ENCODE peak calls at places on chromosomes 2 and 18, in four cellular contexts. X is K562, M is IMR-90, I is endothelial cell of umbilical vein. Z is an unnamed sample.

GRCh38 chr18:55637204-55637603 is 49.2 kb upstream of the TCF4 start:
- DNase-seq in M (no peak), X (no peak), I (no peak), Z (no peak)

GRCh38 chr2:231709636-231709980 is 1.3 kb downstream of the PTMA start:
- DNase-seq in M (no peak), I (peak; percentile 27), X (no peak), Z (no peak)

GRCh38 chr2:152738438-152738837 is 20.0 kb downstream of the ARL6IP6 start:
- DNase-seq in X (no peak), I (no peak), M (no peak), Z (no peak)

GRCh38 chr2:238143239-238143951 is 4.9 kb downstream of the KLHL30 start:
- DNase-seq in M (peak; percentile 47), I (no peak), X (no peak), Z (peak; percentile 26)

GRCh38 chr2:210586381-210586780 is 30.0 kb downstream of the CPS1 start:
- DNase-seq in X (no peak), M (peak; percentile 24), I (no peak), Z (no peak)

GRCh38 chr2:165587335-165587938 is 117.9 kb downstream of the CSRNP3 start:
- DNase-seq in X (no peak), I (no peak), M (no peak), Z (no peak)

GRCh38 chr2:30683240-30683956 is 123.8 kb downstream of the CAPN13 start:
- DNase-seq in X (no peak), M (no peak), I (no peak), Z (no peak)

GRCh38 chr2:220077488-220077887 is 450.1 kb downstream of the SLC4A3 start:
- DNase-seq in X (no peak), M (peak; percentile 54), I (no peak), Z (no peak)

GRCh38 chr2:218028562-218029348 is 26.0 kb upstream of the TNS1 start:
- DNase-seq in X (no peak), M (no peak), I (no peak), Z (no peak)

GRCh38 chr2:221203846-221204245 is 368.3 kb downstream of the EPHA4 start:
- DNase-seq in I (no peak), X (no peak), M (no peak), Z (no peak)

GRCh38 chr2:114213808-114214207 is 228.6 kb upstream of the DPP10 start:
- DNase-seq in X (no peak), I (no peak), M (no peak), Z (no peak)

GRCh38 chr2:9004338-9005204 is 1.1 kb upstream of the MBOAT2 start:
- DNase-seq in I (peak; percentile 12), X (peak; percentile 39), M (peak; percentile 36), Z (peak; percentile 88)

GRCh38 chr18:28960146-28960545 is 783.2 kb upstream of the CDH2 start:
- DNase-seq in X (no peak), M (peak; percentile 60), I (peak; percentile 71), Z (no peak)

GRCh38 chr2:17373736-17374135 is 144.5 kb downstream of the RAD51AP2 start:
- DNase-seq in I (no peak), M (peak; percentile 49), X (no peak), Z (no peak)

GRCh38 chr2:107553534-107553933 is 273.2 kb upstream of the RGPD4 start:
- DNase-seq in I (no peak), X (no peak), M (no peak), Z (no peak)

GRCh38 chr18:37362158-37362890 is 203.3 kb downstream of the CELF4 start:
- DNase-seq in M (no peak), X (no peak), I (no peak), Z (no peak)

GRCh38 chr18:69636529-69637301 is 236.0 kb downstream of the DOK6 start:
- DNase-seq in M (no peak), X (no peak), I (peak; percentile 2), Z (no peak)

GRCh38 chr2:126586321-126586720 is 69.6 kb upstream of the GYPC start:
- DNase-seq in M (no peak), I (no peak), X (no peak), Z (no peak)

GRCh38 chr2:38619458-38620164 is 16.9 kb upstream of the HNRNPLL start:
- DNase-seq in I (peak; percentile 12), M (peak; percentile 67), X (no peak), Z (no peak)

GRCh38 chr2:134927195-134927594 is 8.6 kb downstream of the CCNT2 start:
- DNase-seq in X (no peak), I (no peak), M (peak; percentile 69), Z (peak; percentile 25)

GRCh38 chr18:25456284-25456683 is 104.3 kb upstream of the ZNF521 start:
- DNase-seq in X (no peak), M (no peak), I (peak; percentile 28), Z (no peak)

GRCh38 chr2:150144546-150145305 is 342.7 kb downstream of the RND3 start:
- DNase-seq in M (peak; percentile 76), X (no peak), I (no peak), Z (no peak)

GRCh38 chr2:65383571-65384488 is 48.6 kb downstream of the SPRED2 start:
- DNase-seq in I (peak; percentile 71), X (peak; percentile 56), M (peak; percentile 56), Z (no peak)
- H3K4me3 ChIP-seq in I (no peak overlapping the region), X (no peak overlapping the region), M (no peak overlapping the region), Z (peak overlapping the region; percentile 62)

GRCh38 chr2:141699573-141699972 is 431.2 kb downstream of the LRP1B start:
- DNase-seq in I (no peak), M (no peak), X (no peak), Z (no peak)
- H3K9me1 ChIP-seq in I (no peaks in the 10 kb centered on the region), M (no peaks in the 10 kb centered on the region), X (no peaks in the 10 kb centered on the region), Z (no peaks in the 10 kb centered on the region)

GRCh38 chr18:77068890-77069312 is 63.7 kb downstream of the MBP start:
- DNase-seq in X (no peak), I (no peak), M (peak; percentile 28), Z (no peak)
- TF ChIP-seq CTCF in X (no peak), I (no peak), M (no peak), Z (no peak)

DNA sequence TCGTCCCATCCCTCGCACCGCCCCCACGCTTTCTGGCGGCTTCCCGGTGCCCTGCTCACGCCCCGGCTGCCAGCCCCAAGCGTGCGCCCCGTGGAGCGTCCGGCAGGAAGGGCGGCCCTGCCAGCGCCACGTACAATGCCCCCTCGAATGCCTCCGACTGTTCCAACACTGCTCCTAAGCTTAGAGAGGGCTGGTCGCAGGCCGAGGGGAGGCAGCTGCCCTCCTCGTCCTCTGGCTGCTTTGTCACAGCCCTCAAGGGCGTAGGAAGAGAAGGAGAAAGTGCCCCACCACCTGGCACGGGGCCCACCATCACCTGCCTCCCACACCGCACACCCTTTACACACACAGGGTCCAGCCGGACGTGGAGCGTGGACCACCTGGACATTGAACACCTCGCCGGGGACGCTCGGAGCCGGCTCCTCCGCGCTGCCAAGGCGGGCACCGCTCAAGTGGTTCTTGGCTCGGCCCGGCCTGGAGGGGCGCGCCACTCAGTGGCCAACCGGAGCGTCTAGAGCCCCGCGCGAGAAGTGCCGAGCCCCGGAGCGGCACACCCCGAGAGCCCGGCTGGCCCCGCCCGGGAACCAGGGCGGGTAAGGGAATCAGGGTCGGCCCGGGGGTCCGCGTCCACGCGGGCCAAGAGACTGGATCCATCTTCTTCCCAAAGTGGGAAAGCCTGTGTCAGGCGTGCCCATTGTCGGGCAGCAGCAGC is 830 bp downstream of the DNER start:
- DNase-seq in X (no peak), I (no peak), M (no peak), Z (no peak)
- H3K4me3 ChIP-seq in X (no peak overlapping the region), I (no peak overlapping the region), M (peak overlapping the region; percentile 38), Z (peak overlapping the region; percentile 19)

GRCh38 chr18:35549515-35549914 is 32.0 kb upstream of the GALNT1 start:
- DNase-seq in M (no peak), X (no peak), I (no peak), Z (no peak)

GRCh38 chr18:35553300-35553699 is 28.2 kb upstream of the GALNT1 start:
- DNase-seq in I (no peak), M (no peak), X (no peak), Z (no peak)
- H3K9me1 ChIP-seq in I (no peaks in the 10 kb centered on the region), M (no peaks in the 10 kb centered on the region), X (no peaks in the 10 kb centered on the region), Z (no peaks in the 10 kb centered on the region)

GRCh38 chr18:34031810-34032209 is 192.9 kb downstream of the NOL4 start:
- DNase-seq in X (no peak), I (no peak), M (no peak), Z (no peak)
- TF ChIP-seq CTCF in X (no peak), I (no peak), M (no peak), Z (no peak)

DNA sequence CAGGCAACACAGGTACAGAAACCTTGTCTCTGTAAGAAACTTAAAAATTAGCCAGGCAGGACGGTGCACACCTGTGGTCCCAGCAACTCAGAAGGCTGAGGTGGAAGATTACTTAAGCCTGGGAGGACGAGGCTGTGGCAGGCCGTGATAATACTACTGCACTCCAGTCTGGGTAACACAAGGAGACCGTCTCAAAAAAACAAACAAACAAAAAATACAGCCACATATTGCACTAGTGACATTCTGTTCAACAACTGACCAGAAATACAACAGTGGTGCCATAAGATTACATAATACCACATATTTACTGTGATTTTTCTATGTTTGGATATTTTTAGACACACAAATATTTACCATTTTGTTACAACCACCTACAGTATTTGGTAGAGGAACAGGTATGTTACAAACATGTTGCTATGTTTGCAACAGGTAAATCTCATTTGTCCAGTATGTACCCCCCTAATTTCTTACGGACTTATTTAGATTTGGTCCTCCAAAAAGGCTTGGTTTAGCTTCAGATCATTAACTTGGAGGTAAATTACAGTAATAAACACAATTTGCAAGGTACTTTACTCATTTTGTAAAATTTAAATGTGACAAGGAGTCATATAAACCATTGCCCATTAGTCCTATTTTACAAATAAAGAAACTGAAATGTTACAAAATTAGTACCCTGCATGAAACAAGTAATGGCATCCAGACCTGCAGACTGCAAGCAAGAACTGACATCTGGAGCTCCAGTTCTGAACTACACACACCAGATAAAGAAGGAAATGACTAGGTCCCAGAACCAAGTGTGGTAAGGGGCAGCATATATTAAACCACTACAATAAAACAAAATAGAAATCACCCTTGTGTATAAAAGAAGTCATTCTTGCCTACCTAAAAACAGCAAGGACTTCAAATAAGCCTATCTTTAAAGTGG is 36.8 kb downstream of the TRIP12 start:
- DNase-seq in M (no peak), X (no peak), I (no peak), Z (no peak)
- H3K4me3 ChIP-seq in M (no peak overlapping the region), X (no peak overlapping the region), I (no peak overlapping the region), Z (no peak overlapping the region)

GRCh38 chr18:42338683-42339082 is 383.6 kb downstream of the PIK3C3 start:
- DNase-seq in I (no peak), M (no peak), X (no peak), Z (no peak)

GRCh38 chr18:42339324-42339723 is 384.3 kb downstream of the PIK3C3 start:
- DNase-seq in M (no peak), X (no peak), I (no peak), Z (no peak)

GRCh38 chr18:42334931-42335330 is 379.9 kb downstream of the PIK3C3 start:
- DNase-seq in X (no peak), I (no peak), M (no peak), Z (no peak)

GRCh38 chr18:42340423-42341009 is 385.5 kb downstream of the PIK3C3 start:
- DNase-seq in X (no peak), I (no peak), M (no peak), Z (no peak)

GRCh38 chr18:42336139-42336538 is 381.1 kb downstream of the PIK3C3 start:
- DNase-seq in X (no peak), M (no peak), I (no peak), Z (no peak)
- H3K9me1 ChIP-seq in X (no peaks in the 10 kb centered on the region), M (no peaks in the 10 kb centered on the region), I (no peaks in the 10 kb centered on the region), Z (no peaks in the 10 kb centered on the region)